ENCODE peak calls at places on chromosomes 6 and 20, in seven cellular contexts. One of them, this sample, is unnamed.

GRCh38 chr6:134938896-134939295 is 11.0 kb downstream of the ALDH8A1 start:
- DNase-seq in tibial nerve: no peak
- DNase-seq in CD4-positive, alpha-beta T cell: no peak
- DNase-seq in glutamatergic neuron: no peak
- DNase-seq in WERI-Rb-1: no peak
- DNase-seq in osteocyte: no peak
- DNase-seq in B cell: no peak
- DNase-seq in this sample: no peak

GRCh38 chr20:49534314-49534713 is 33.6 kb downstream of the PTGIS start:
- DNase-seq in CD4-positive, alpha-beta T cell: peak; percentile 25
- DNase-seq in B cell: peak; percentile 67
- DNase-seq in glutamatergic neuron: peak; percentile 70
- DNase-seq in osteocyte: no peak
- DNase-seq in WERI-Rb-1: peak; percentile 67
- DNase-seq in tibial nerve: peak; percentile 80
- DNase-seq in this sample: peak; percentile 79

GRCh38 chr6:158322724-158323560 is 10.7 kb downstream of the TULP4 start:
- DNase-seq in CD4-positive, alpha-beta T cell: no peak
- DNase-seq in tibial nerve: no peak
- DNase-seq in B cell: no peak
- DNase-seq in osteocyte: no peak
- DNase-seq in WERI-Rb-1: no peak
- DNase-seq in glutamatergic neuron: no peak
- DNase-seq in this sample: no peak

GRCh38 chr6:82906951-82907350 is 158.7 kb downstream of the UBE3D start:
- DNase-seq in glutamatergic neuron: no peak
- DNase-seq in B cell: no peak
- DNase-seq in CD4-positive, alpha-beta T cell: no peak
- DNase-seq in osteocyte: no peak
- DNase-seq in WERI-Rb-1: no peak
- DNase-seq in tibial nerve: no peak
- DNase-seq in this sample: no peak

GRCh38 chr6:4732691-4733315 is 43.4 kb upstream of the CDYL start:
- DNase-seq in CD4-positive, alpha-beta T cell: no peak
- DNase-seq in osteocyte: peak; percentile 87
- DNase-seq in WERI-Rb-1: no peak
- DNase-seq in B cell: no peak
- DNase-seq in tibial nerve: peak; percentile 9
- DNase-seq in glutamatergic neuron: peak; percentile 41
- DNase-seq in this sample: no peak

GRCh38 chr6:16901777-16902176 is 140.5 kb upstream of the ATXN1 start:
- DNase-seq in WERI-Rb-1: no peak
- DNase-seq in osteocyte: no peak
- DNase-seq in tibial nerve: peak; percentile 61
- DNase-seq in B cell: no peak
- DNase-seq in CD4-positive, alpha-beta T cell: no peak
- DNase-seq in glutamatergic neuron: no peak
- DNase-seq in this sample: no peak

GRCh38 chr6:169723991-169724553 is at the start of gene PHF10:
- DNase-seq in WERI-Rb-1: peak; percentile 22
- DNase-seq in tibial nerve: no peak
- DNase-seq in B cell: peak; percentile 94
- DNase-seq in CD4-positive, alpha-beta T cell: peak; percentile 34
- DNase-seq in osteocyte: no peak
- DNase-seq in glutamatergic neuron: peak; percentile 69
- DNase-seq in this sample: peak; percentile 44

GRCh38 chr6:117338567-117338966 is 73.2 kb downstream of the VGLL2 start:
- DNase-seq in glutamatergic neuron: no peak
- DNase-seq in tibial nerve: no peak
- DNase-seq in osteocyte: no peak
- DNase-seq in B cell: no peak
- DNase-seq in CD4-positive, alpha-beta T cell: no peak
- DNase-seq in WERI-Rb-1: no peak
- DNase-seq in this sample: no peak

GRCh38 chr6:148404456-148405022 is 61.9 kb downstream of the SASH1 start:
- DNase-seq in glutamatergic neuron: peak; percentile 23
- DNase-seq in CD4-positive, alpha-beta T cell: no peak
- DNase-seq in B cell: no peak
- DNase-seq in osteocyte: no peak
- DNase-seq in tibial nerve: no peak
- DNase-seq in WERI-Rb-1: no peak
- DNase-seq in this sample: no peak

GRCh38 chr6:31197559-31198305 is 27.2 kb upstream of the POU5F1 start:
- DNase-seq in glutamatergic neuron: peak; percentile 70
- DNase-seq in B cell: peak; percentile 56
- DNase-seq in WERI-Rb-1: peak; percentile 92
- DNase-seq in CD4-positive, alpha-beta T cell: peak; percentile 91
- DNase-seq in osteocyte: peak; percentile 87
- DNase-seq in tibial nerve: peak; percentile 87
- DNase-seq in this sample: peak; percentile 65

GRCh38 chr20:47102629-47103028 is 208.0 kb downstream of the EYA2 start:
- DNase-seq in CD4-positive, alpha-beta T cell: no peak
- DNase-seq in tibial nerve: no peak
- DNase-seq in B cell: no peak
- DNase-seq in glutamatergic neuron: peak; percentile 45
- DNase-seq in WERI-Rb-1: no peak
- DNase-seq in osteocyte: peak; percentile 17
- DNase-seq in this sample: no peak

GRCh38 chr6:55818482-55818881 is 56.9 kb downstream of the BMP5 start:
- DNase-seq in tibial nerve: no peak
- DNase-seq in CD4-positive, alpha-beta T cell: no peak
- DNase-seq in osteocyte: no peak
- DNase-seq in B cell: no peak
- DNase-seq in glutamatergic neuron: no peak
- DNase-seq in WERI-Rb-1: no peak
- DNase-seq in this sample: no peak

GRCh38 chr6:48664850-48665249 is 553.9 kb upstream of the PTCHD4 start:
- DNase-seq in WERI-Rb-1: peak; percentile 35
- DNase-seq in osteocyte: no peak
- DNase-seq in tibial nerve: no peak
- DNase-seq in CD4-positive, alpha-beta T cell: no peak
- DNase-seq in B cell: no peak
- DNase-seq in glutamatergic neuron: no peak
- DNase-seq in this sample: no peak

GRCh38 chr6:25874118-25874517 is at the start of gene SLC17A3:
- DNase-seq in glutamatergic neuron: no peak
- DNase-seq in osteocyte: no peak
- DNase-seq in tibial nerve: no peak
- DNase-seq in B cell: no peak
- DNase-seq in CD4-positive, alpha-beta T cell: no peak
- DNase-seq in WERI-Rb-1: no peak
- DNase-seq in this sample: no peak
- TF ChIP-seq CTCF in glutamatergic neuron: no peak
- TF ChIP-seq CTCF in osteocyte: no peak
- TF ChIP-seq CTCF in tibial nerve: no peak
- TF ChIP-seq CTCF in B cell: no peak
- TF ChIP-seq CTCF in CD4-positive, alpha-beta T cell: no peak
- TF ChIP-seq CTCF in WERI-Rb-1: no peak
- TF ChIP-seq CTCF in this sample: no peak

GRCh38 chr6:24903681-24904080 is 32.1 kb downstream of the RIPOR2 start:
- DNase-seq in CD4-positive, alpha-beta T cell: no peak
- DNase-seq in WERI-Rb-1: no peak
- DNase-seq in tibial nerve: no peak
- DNase-seq in B cell: no peak
- DNase-seq in glutamatergic neuron: no peak
- DNase-seq in osteocyte: no peak
- DNase-seq in this sample: no peak

GRCh38 chr6:24900917-24901697 is 34.7 kb downstream of the RIPOR2 start:
- DNase-seq in glutamatergic neuron: no peak
- DNase-seq in CD4-positive, alpha-beta T cell: no peak
- DNase-seq in WERI-Rb-1: no peak
- DNase-seq in B cell: no peak
- DNase-seq in tibial nerve: no peak
- DNase-seq in osteocyte: no peak
- DNase-seq in this sample: no peak

GRCh38 chr6:24905485-24905884 is 30.3 kb downstream of the RIPOR2 start:
- DNase-seq in osteocyte: no peak
- DNase-seq in tibial nerve: no peak
- DNase-seq in CD4-positive, alpha-beta T cell: no peak
- DNase-seq in B cell: no peak
- DNase-seq in glutamatergic neuron: no peak
- DNase-seq in WERI-Rb-1: no peak
- DNase-seq in this sample: no peak

GRCh38 chr6:24901698-24902328 is 33.9 kb downstream of the RIPOR2 start:
- DNase-seq in osteocyte: no peak
- DNase-seq in tibial nerve: no peak
- DNase-seq in glutamatergic neuron: no peak
- DNase-seq in B cell: no peak
- DNase-seq in WERI-Rb-1: no peak
- DNase-seq in CD4-positive, alpha-beta T cell: no peak
- DNase-seq in this sample: no peak

GRCh38 chr6:24902782-24903181 is 33.0 kb downstream of the RIPOR2 start:
- DNase-seq in tibial nerve: no peak
- DNase-seq in CD4-positive, alpha-beta T cell: no peak
- DNase-seq in WERI-Rb-1: no peak
- DNase-seq in osteocyte: no peak
- DNase-seq in glutamatergic neuron: no peak
- DNase-seq in B cell: no peak
- DNase-seq in this sample: no peak
- TF ChIP-seq CTCF in tibial nerve: no peak
- TF ChIP-seq CTCF in CD4-positive, alpha-beta T cell: no peak
- TF ChIP-seq CTCF in WERI-Rb-1: no peak
- TF ChIP-seq CTCF in osteocyte: no peak
- TF ChIP-seq CTCF in glutamatergic neuron: no peak
- TF ChIP-seq CTCF in B cell: no peak
- TF ChIP-seq CTCF in this sample: no peak

GRCh38 chr6:36839819-36840379 is 655 bp upstream of the CPNE5 start:
- DNase-seq in osteocyte: no peak
- DNase-seq in glutamatergic neuron: peak; percentile 74
- DNase-seq in WERI-Rb-1: peak; percentile 75
- DNase-seq in tibial nerve: no peak
- DNase-seq in B cell: peak; percentile 76
- DNase-seq in CD4-positive, alpha-beta T cell: peak; percentile 30
- DNase-seq in this sample: peak; percentile 69
- TF ChIP-seq CTCF in osteocyte: peak; percentile 30
- TF ChIP-seq CTCF in glutamatergic neuron: peak; percentile 27
- TF ChIP-seq CTCF in WERI-Rb-1: peak; percentile 52
- TF ChIP-seq CTCF in tibial nerve: no peak
- TF ChIP-seq CTCF in B cell: peak; percentile 27
- TF ChIP-seq CTCF in CD4-positive, alpha-beta T cell: no peak
- TF ChIP-seq CTCF in this sample: peak; percentile 25

GRCh38 chr6:165049362-165049761 is 260.0 kb downstream of the C6orf118 start:
- DNase-seq in WERI-Rb-1: peak; percentile 79
- DNase-seq in B cell: no peak
- DNase-seq in CD4-positive, alpha-beta T cell: no peak
- DNase-seq in glutamatergic neuron: peak; percentile 82
- DNase-seq in tibial nerve: peak; percentile 11
- DNase-seq in osteocyte: no peak
- DNase-seq in this sample: peak; percentile 69
- TF ChIP-seq CTCF in WERI-Rb-1: peak; percentile 87
- TF ChIP-seq CTCF in B cell: peak; percentile 30
- TF ChIP-seq CTCF in CD4-positive, alpha-beta T cell: no peak
- TF ChIP-seq CTCF in glutamatergic neuron: peak; percentile 90
- TF ChIP-seq CTCF in tibial nerve: peak; percentile 18
- TF ChIP-seq CTCF in osteocyte: no peak
- TF ChIP-seq CTCF in this sample: peak; percentile 91

GRCh38 chr20:3819413-3820047 is 817 bp upstream of the AP5S1 start:
- DNase-seq in CD4-positive, alpha-beta T cell: no peak
- DNase-seq in B cell: no peak
- DNase-seq in WERI-Rb-1: no peak
- DNase-seq in tibial nerve: no peak
- DNase-seq in glutamatergic neuron: no peak
- DNase-seq in osteocyte: no peak
- DNase-seq in this sample: no peak

GRCh38 chr20:3818155-3819151 is 1.9 kb upstream of the AP5S1 start:
- DNase-seq in B cell: no peak
- DNase-seq in CD4-positive, alpha-beta T cell: no peak
- DNase-seq in osteocyte: peak; percentile 90
- DNase-seq in WERI-Rb-1: peak; percentile 91
- DNase-seq in glutamatergic neuron: peak; percentile 78
- DNase-seq in tibial nerve: peak; percentile 79
- DNase-seq in this sample: peak; percentile 74

GRCh38 chr20:3821996-3822395 is 1.6 kb downstream of the AP5S1 start:
- DNase-seq in WERI-Rb-1: no peak
- DNase-seq in CD4-positive, alpha-beta T cell: no peak
- DNase-seq in glutamatergic neuron: no peak
- DNase-seq in tibial nerve: no peak
- DNase-seq in osteocyte: no peak
- DNase-seq in B cell: no peak
- DNase-seq in this sample: no peak

GRCh38 chr20:3820048-3820900 is at the start of gene AP5S1:
- DNase-seq in B cell: peak; percentile 96
- DNase-seq in glutamatergic neuron: peak; percentile 98
- DNase-seq in WERI-Rb-1: peak; percentile 95
- DNase-seq in tibial nerve: peak; percentile 97
- DNase-seq in CD4-positive, alpha-beta T cell: peak; percentile 82
- DNase-seq in osteocyte: peak; percentile 97
- DNase-seq in this sample: peak; percentile 96

GRCh38 chr20:3820901-3821727 is 767 bp downstream of the AP5S1 start:
- DNase-seq in glutamatergic neuron: no peak
- DNase-seq in WERI-Rb-1: no peak
- DNase-seq in CD4-positive, alpha-beta T cell: no peak
- DNase-seq in osteocyte: no peak
- DNase-seq in tibial nerve: no peak
- DNase-seq in B cell: no peak
- DNase-seq in this sample: no peak
- TF ChIP-seq CTCF in glutamatergic neuron: no peak
- TF ChIP-seq CTCF in WERI-Rb-1: no peak
- TF ChIP-seq CTCF in CD4-positive, alpha-beta T cell: no peak
- TF ChIP-seq CTCF in osteocyte: no peak
- TF ChIP-seq CTCF in tibial nerve: no peak
- TF ChIP-seq CTCF in B cell: no peak
- TF ChIP-seq CTCF in this sample: no peak

DNA sequence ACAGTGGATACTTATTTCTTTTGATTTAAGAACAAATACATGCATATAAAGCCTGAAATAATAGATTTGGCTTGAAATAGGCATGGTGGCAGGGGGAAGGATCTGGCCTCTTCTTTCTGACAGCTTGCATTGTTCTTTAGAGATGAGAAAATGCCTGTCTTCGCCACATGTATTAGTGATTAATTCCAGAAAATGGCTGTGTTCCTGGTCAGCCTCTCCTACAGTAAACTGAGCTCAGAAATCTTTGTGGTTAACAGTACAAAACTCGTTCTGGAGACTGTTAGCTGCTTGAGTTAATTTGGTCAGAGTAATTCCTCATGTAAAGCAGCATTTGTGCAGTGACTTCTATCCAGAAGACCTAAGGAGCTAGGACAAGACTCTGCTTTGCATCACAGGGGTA is 151.5 kb downstream of the EYA4 start:
- DNase-seq in WERI-Rb-1: no peak
- DNase-seq in B cell: no peak
- DNase-seq in CD4-positive, alpha-beta T cell: no peak
- DNase-seq in glutamatergic neuron: no peak
- DNase-seq in osteocyte: no peak
- DNase-seq in tibial nerve: no peak
- DNase-seq in this sample: no peak
- TF ChIP-seq CTCF in WERI-Rb-1: no peak
- TF ChIP-seq CTCF in B cell: no peak
- TF ChIP-seq CTCF in CD4-positive, alpha-beta T cell: no peak
- TF ChIP-seq CTCF in glutamatergic neuron: no peak
- TF ChIP-seq CTCF in osteocyte: no peak
- TF ChIP-seq CTCF in tibial nerve: no peak
- TF ChIP-seq CTCF in this sample: no peak